ENCODE peak calls at places on chromosomes 4 and X, in five cellular contexts. One of them, this sample, is unnamed.

GRCh38 chrX:110853610-110854009 is 58.0 kb upstream of the CHRDL1 start:
- DNase-seq in pancreas: no peak
- DNase-seq in tibial nerve: peak
- DNase-seq in heart left ventricle: no peak
- DNase-seq in iPS DF 6.9: peak
- DNase-seq in this sample: no peak

GRCh38 chrX:40734956-40735317 is 405 bp downstream of the MED14 start:
- DNase-seq in pancreas: peak
- DNase-seq in tibial nerve: no peak
- DNase-seq in heart left ventricle: peak
- DNase-seq in iPS DF 6.9: no peak
- DNase-seq in this sample: no peak

GRCh38 chr4:120049732-120050494 is 16.7 kb downstream of the MAD2L1 start:
- DNase-seq in pancreas: peak
- DNase-seq in tibial nerve: peak
- DNase-seq in heart left ventricle: peak
- DNase-seq in iPS DF 6.9: peak
- DNase-seq in this sample: peak

GRCh38 chrX:97605271-97605670 is 721.6 kb downstream of the RPA4 start:
- DNase-seq in pancreas: no peak
- DNase-seq in tibial nerve: no peak
- DNase-seq in heart left ventricle: no peak
- DNase-seq in iPS DF 6.9: no peak
- DNase-seq in this sample: no peak

GRCh38 chr4:120156115-120156718 is 89.6 kb upstream of the MAD2L1 start:
- DNase-seq in pancreas: no peak
- DNase-seq in tibial nerve: no peak
- DNase-seq in heart left ventricle: no peak
- DNase-seq in iPS DF 6.9: peak
- DNase-seq in this sample: no peak

GRCh38 chr4:84952004-84952403 is 14.5 kb downstream of the WDFY3 start:
- DNase-seq in pancreas: no peak
- DNase-seq in tibial nerve: no peak
- DNase-seq in heart left ventricle: no peak
- DNase-seq in iPS DF 6.9: no peak
- DNase-seq in this sample: no peak

GRCh38 chrX:3451566-3451965 is 105.1 kb upstream of the MXRA5 start:
- DNase-seq in pancreas: no peak
- DNase-seq in tibial nerve: no peak
- DNase-seq in heart left ventricle: no peak
- DNase-seq in iPS DF 6.9: no peak
- DNase-seq in this sample: no peak

GRCh38 chr4:41525129-41525528 is 12.8 kb upstream of the LIMCH1 start:
- DNase-seq in pancreas: no peak
- DNase-seq in tibial nerve: no peak
- DNase-seq in heart left ventricle: no peak
- DNase-seq in iPS DF 6.9: peak
- DNase-seq in this sample: no peak

GRCh38 chrX:134537179-134537945 is 77.4 kb downstream of the HPRT1 start:
- DNase-seq in pancreas: no peak
- DNase-seq in tibial nerve: no peak
- DNase-seq in heart left ventricle: no peak
- DNase-seq in iPS DF 6.9: no peak
- DNase-seq in this sample: no peak

GRCh38 chrX:10582215-10582733 is 38.1 kb downstream of the MID1 start:
- DNase-seq in pancreas: no peak
- DNase-seq in tibial nerve: no peak
- DNase-seq in heart left ventricle: no peak
- DNase-seq in iPS DF 6.9: no peak
- DNase-seq in this sample: no peak

GRCh38 chrX:110163488-110163887 is 154.4 kb downstream of the AMMECR1 start:
- DNase-seq in pancreas: no peak
- DNase-seq in tibial nerve: no peak
- DNase-seq in heart left ventricle: no peak
- DNase-seq in iPS DF 6.9: no peak
- DNase-seq in this sample: no peak

GRCh38 chrX:8245411-8245810 is 74.3 kb upstream of the VCX2 start:
- DNase-seq in pancreas: no peak
- DNase-seq in tibial nerve: no peak
- DNase-seq in heart left ventricle: no peak
- DNase-seq in iPS DF 6.9: no peak
- DNase-seq in this sample: no peak

GRCh38 chr4:147056951-147057630 is 111.4 kb upstream of the TTC29 start:
- DNase-seq in pancreas: no peak
- DNase-seq in tibial nerve: no peak
- DNase-seq in heart left ventricle: no peak
- DNase-seq in iPS DF 6.9: no peak
- DNase-seq in this sample: no peak

GRCh38 chrX:78658851-78659744 is at the start of gene RTL3:
- DNase-seq in pancreas: no peak
- DNase-seq in tibial nerve: no peak
- DNase-seq in heart left ventricle: no peak
- DNase-seq in iPS DF 6.9: no peak
- DNase-seq in this sample: no peak

GRCh38 chr4:176193898-176194297 is 1.5 kb downstream of the SPATA4 start:
- DNase-seq in pancreas: no peak
- DNase-seq in tibial nerve: no peak
- DNase-seq in heart left ventricle: no peak
- DNase-seq in iPS DF 6.9: no peak
- DNase-seq in this sample: no peak

GRCh38 chr4:77344784-77345183 is 187.8 kb downstream of the CCNG2 start:
- DNase-seq in pancreas: no peak
- DNase-seq in tibial nerve: no peak
- DNase-seq in heart left ventricle: no peak
- DNase-seq in iPS DF 6.9: no peak
- DNase-seq in this sample: no peak

GRCh38 chr4:151302432-151302831 is 23.0 kb downstream of the SH3D19 start:
- DNase-seq in pancreas: no peak
- DNase-seq in tibial nerve: no peak
- DNase-seq in heart left ventricle: no peak
- DNase-seq in iPS DF 6.9: no peak
- DNase-seq in this sample: no peak

GRCh38 chr4:20026456-20026855 is 225.2 kb upstream of the SLIT2 start:
- DNase-seq in pancreas: no peak
- DNase-seq in tibial nerve: no peak
- DNase-seq in heart left ventricle: no peak
- DNase-seq in iPS DF 6.9: no peak
- DNase-seq in this sample: no peak

GRCh38 chr4:158008551-158009218 is 164.1 kb downstream of the GASK1B start:
- DNase-seq in pancreas: no peak
- DNase-seq in tibial nerve: no peak
- DNase-seq in heart left ventricle: peak
- DNase-seq in iPS DF 6.9: no peak
- DNase-seq in this sample: no peak

GRCh38 chrX:63664741-63665140 is 120.3 kb downstream of the ARHGEF9 start:
- DNase-seq in pancreas: no peak
- DNase-seq in tibial nerve: no peak
- DNase-seq in heart left ventricle: no peak
- DNase-seq in iPS DF 6.9: no peak
- DNase-seq in this sample: no peak

GRCh38 chr4:153142700-153143438 is 61.4 kb upstream of the TRIM2 start:
- DNase-seq in pancreas: peak
- DNase-seq in tibial nerve: peak
- DNase-seq in heart left ventricle: peak
- DNase-seq in iPS DF 6.9: no peak
- DNase-seq in this sample: peak

GRCh38 chr4:153115322-153116100 is 88.7 kb upstream of the TRIM2 start:
- DNase-seq in pancreas: no peak
- DNase-seq in tibial nerve: no peak
- DNase-seq in heart left ventricle: peak
- DNase-seq in iPS DF 6.9: no peak
- DNase-seq in this sample: peak

GRCh38 chrX:47278684-47279083 is 45.9 kb downstream of the USP11 start:
- DNase-seq in pancreas: no peak
- DNase-seq in tibial nerve: no peak
- DNase-seq in heart left ventricle: no peak
- DNase-seq in iPS DF 6.9: no peak
- DNase-seq in this sample: no peak

GRCh38 chrX:38055170-38055847 is 49.0 kb downstream of the SYTL5 start:
- DNase-seq in pancreas: peak
- DNase-seq in tibial nerve: no peak
- DNase-seq in heart left ventricle: peak
- DNase-seq in iPS DF 6.9: no peak
- DNase-seq in this sample: no peak

GRCh38 chrX:135411893-135412292 is 9.9 kb upstream of the SMIM10L2A start:
- DNase-seq in pancreas: no peak
- DNase-seq in tibial nerve: no peak
- DNase-seq in heart left ventricle: no peak
- DNase-seq in iPS DF 6.9: no peak
- DNase-seq in this sample: no peak

GRCh38 chrX:115233497-115234219 is at the start of gene LRCH2:
- DNase-seq in pancreas: peak
- DNase-seq in tibial nerve: peak
- DNase-seq in heart left ventricle: peak
- DNase-seq in iPS DF 6.9: no peak
- DNase-seq in this sample: no peak

GRCh38 chr4:37130465-37130864 is 114.1 kb upstream of the NWD2 start:
- DNase-seq in pancreas: no peak
- DNase-seq in tibial nerve: no peak
- DNase-seq in heart left ventricle: no peak
- DNase-seq in iPS DF 6.9: no peak
- DNase-seq in this sample: no peak

GRCh38 chr4:104860227-104861123 is 286.2 kb upstream of the TET2 start:
- DNase-seq in pancreas: peak
- DNase-seq in tibial nerve: peak
- DNase-seq in heart left ventricle: peak
- DNase-seq in iPS DF 6.9: peak
- DNase-seq in this sample: peak

GRCh38 chrX:71616672-71617529 is 1.4 kb downstream of the CXCR3 start:
- DNase-seq in pancreas: no peak
- DNase-seq in tibial nerve: no peak
- DNase-seq in heart left ventricle: no peak
- DNase-seq in iPS DF 6.9: no peak
- DNase-seq in this sample: no peak

GRCh38 chrX:71617742-71618141 is 569 bp downstream of the CXCR3 start:
- DNase-seq in pancreas: no peak
- DNase-seq in tibial nerve: no peak
- DNase-seq in heart left ventricle: no peak
- DNase-seq in iPS DF 6.9: no peak
- DNase-seq in this sample: no peak

GRCh38 chrX:71619193-71619592 is 882 bp upstream of the CXCR3 start:
- DNase-seq in pancreas: no peak
- DNase-seq in tibial nerve: no peak
- DNase-seq in heart left ventricle: no peak
- DNase-seq in iPS DF 6.9: no peak
- DNase-seq in this sample: no peak

GRCh38 chrX:71618787-71619186 is 476 bp upstream of the CXCR3 start:
- DNase-seq in pancreas: no peak
- DNase-seq in tibial nerve: no peak
- DNase-seq in heart left ventricle: no peak
- DNase-seq in iPS DF 6.9: no peak
- DNase-seq in this sample: no peak

GRCh38 chrX:71618303-71618721 is at the start of gene CXCR3:
- DNase-seq in pancreas: peak
- DNase-seq in tibial nerve: no peak
- DNase-seq in heart left ventricle: peak
- DNase-seq in iPS DF 6.9: no peak
- DNase-seq in this sample: no peak
- H3K4me3 ChIP-seq in pancreas: no peak
- H3K4me3 ChIP-seq in tibial nerve: no peak
- H3K4me3 ChIP-seq in heart left ventricle: no peak
- H3K4me3 ChIP-seq in iPS DF 6.9: no peak
- H3K4me3 ChIP-seq in this sample: peak

GRCh38 chrX:154097597-154098541 is at the start of gene MECP2:
- DNase-seq in pancreas: peak
- DNase-seq in tibial nerve: peak
- DNase-seq in heart left ventricle: peak
- DNase-seq in iPS DF 6.9: peak
- DNase-seq in this sample: peak
- H3K4me3 ChIP-seq in pancreas: peak
- H3K4me3 ChIP-seq in tibial nerve: peak
- H3K4me3 ChIP-seq in heart left ventricle: peak
- H3K4me3 ChIP-seq in iPS DF 6.9: peak
- H3K4me3 ChIP-seq in this sample: peak

GRCh38 chr4:169660929-169661328 is 40.6 kb downstream of the CLCN3 start:
- DNase-seq in pancreas: no peak
- DNase-seq in tibial nerve: no peak
- DNase-seq in heart left ventricle: no peak
- DNase-seq in iPS DF 6.9: no peak
- DNase-seq in this sample: no peak

GRCh38 chr4:169659736-169660670 is 39.6 kb downstream of the CLCN3 start:
- DNase-seq in pancreas: peak
- DNase-seq in tibial nerve: no peak
- DNase-seq in heart left ventricle: peak
- DNase-seq in iPS DF 6.9: peak
- DNase-seq in this sample: peak

GRCh38 chr4:169658196-169658595 is 37.8 kb downstream of the CLCN3 start:
- DNase-seq in pancreas: no peak
- DNase-seq in tibial nerve: no peak
- DNase-seq in heart left ventricle: no peak
- DNase-seq in iPS DF 6.9: no peak
- DNase-seq in this sample: no peak

GRCh38 chr4:169657470-169658107 is 37.2 kb downstream of the CLCN3 start:
- DNase-seq in pancreas: no peak
- DNase-seq in tibial nerve: no peak
- DNase-seq in heart left ventricle: no peak
- DNase-seq in iPS DF 6.9: no peak
- DNase-seq in this sample: no peak

GRCh38 chr4:169658970-169659735 is 38.8 kb downstream of the CLCN3 start:
- DNase-seq in pancreas: no peak
- DNase-seq in tibial nerve: no peak
- DNase-seq in heart left ventricle: no peak
- DNase-seq in iPS DF 6.9: no peak
- DNase-seq in this sample: no peak
- H3K4me3 ChIP-seq in pancreas: no peak
- H3K4me3 ChIP-seq in tibial nerve: peak
- H3K4me3 ChIP-seq in heart left ventricle: no peak
- H3K4me3 ChIP-seq in iPS DF 6.9: no peak
- H3K4me3 ChIP-seq in this sample: peak

DNA sequence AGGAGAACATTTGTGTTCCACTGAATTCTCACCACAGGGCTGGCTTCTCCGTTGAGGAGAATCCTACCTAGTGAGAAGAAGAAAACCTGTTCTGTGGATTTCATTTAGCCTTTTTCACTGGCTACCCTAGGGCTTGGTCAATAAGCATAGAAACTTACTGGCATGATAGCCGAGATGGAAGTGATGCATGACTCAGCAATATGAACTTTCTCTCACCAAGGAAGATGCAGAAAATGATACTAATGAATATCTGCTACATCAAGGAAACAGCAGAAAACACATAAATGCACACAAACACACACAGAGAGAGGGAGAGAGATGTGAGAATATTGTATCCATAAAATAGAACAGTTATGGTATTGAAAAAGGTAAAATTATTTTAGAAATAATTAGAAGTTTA is 216.3 kb downstream of the HHIP start:
- DNase-seq in pancreas: no peak
- DNase-seq in tibial nerve: no peak
- DNase-seq in heart left ventricle: no peak
- DNase-seq in iPS DF 6.9: no peak
- DNase-seq in this sample: no peak
- H3K4me3 ChIP-seq in pancreas: no peak
- H3K4me3 ChIP-seq in tibial nerve: no peak
- H3K4me3 ChIP-seq in heart left ventricle: no peak
- H3K4me3 ChIP-seq in iPS DF 6.9: no peak
- H3K4me3 ChIP-seq in this sample: no peak

This sample was measured in stomach.